ENCODE peak calls at places on chromosomes 12 and 14, in five cellular contexts. L is fibroblast of lung, E is suprapubic skin, A is sigmoid colon, B is left ventricle myocardium inferior. R is an unnamed sample.

GRCh38 chr12:4324366-4324765 is 3.4 kb downstream of the TIGAR start:
- DNase-seq in E (no peak), A (no peak), L (no peak), B (no peak), R (no peak)

GRCh38 chr12:103928736-103929050 is 1.5 kb upstream of the HSP90B1 start:
- DNase-seq in A (no peak), B (peak), L (no peak), E (no peak), R (no peak)

GRCh38 chr14:100120522-100121269 is 38.7 kb downstream of the DEGS2 start:
- DNase-seq in E (no peak), B (no peak), A (no peak), L (no peak), R (no peak)

GRCh38 chr14:74684444-74684843 is 28.4 kb downstream of the AREL1 start:
- DNase-seq in E (no peak), L (no peak), B (no peak), A (no peak), R (no peak)

GRCh38 chr12:77728018-77728417 is 102.7 kb upstream of the NAV3 start:
- DNase-seq in L (peak), E (no peak), A (no peak), B (no peak), R (no peak)

GRCh38 chr14:56995010-56995409 is 184.7 kb upstream of the OTX2 start:
- DNase-seq in B (no peak), E (no peak), L (no peak), A (no peak), R (no peak)

GRCh38 chr14:35254736-35255135 is 37.4 kb upstream of the PSMA6 start:
- DNase-seq in A (no peak), B (no peak), E (no peak), L (no peak), R (no peak)

GRCh38 chr14:72433511-72433910 is 460.4 kb downstream of the DPF3 start:
- DNase-seq in A (no peak), E (no peak), L (peak), B (no peak), R (peak)

GRCh38 chr12:131596115-131596514 is 114.8 kb upstream of the SFSWAP start:
- DNase-seq in L (no peak), A (no peak), E (no peak), B (no peak), R (no peak)

GRCh38 chr12:127507336-127507735 is 759.6 kb upstream of the TMEM132C start:
- DNase-seq in L (no peak), B (no peak), E (no peak), A (no peak), R (no peak)

GRCh38 chr14:101954501-101954900 is 9.9 kb upstream of the DYNC1H1 start:
- DNase-seq in L (no peak), A (no peak), E (no peak), B (no peak), R (no peak)

GRCh38 chr12:56628671-56629458 is 1.3 kb downstream of the BAZ2A start:
- DNase-seq in E (no peak), A (peak), B (peak), L (peak), R (no peak)

GRCh38 chr12:106174876-106175275 is 36.1 kb upstream of the NUAK1 start:
- DNase-seq in A (no peak), B (no peak), E (no peak), L (peak), R (no peak)

GRCh38 chr12:75986001-75986739 is 45.4 kb downstream of the PHLDA1 start:
- DNase-seq in A (no peak), L (no peak), B (no peak), E (no peak), R (no peak)

GRCh38 chr12:109630815-109631214 is 57.2 kb downstream of the MVK start:
- DNase-seq in L (no peak), B (no peak), E (no peak), A (no peak), R (no peak)

DNA sequence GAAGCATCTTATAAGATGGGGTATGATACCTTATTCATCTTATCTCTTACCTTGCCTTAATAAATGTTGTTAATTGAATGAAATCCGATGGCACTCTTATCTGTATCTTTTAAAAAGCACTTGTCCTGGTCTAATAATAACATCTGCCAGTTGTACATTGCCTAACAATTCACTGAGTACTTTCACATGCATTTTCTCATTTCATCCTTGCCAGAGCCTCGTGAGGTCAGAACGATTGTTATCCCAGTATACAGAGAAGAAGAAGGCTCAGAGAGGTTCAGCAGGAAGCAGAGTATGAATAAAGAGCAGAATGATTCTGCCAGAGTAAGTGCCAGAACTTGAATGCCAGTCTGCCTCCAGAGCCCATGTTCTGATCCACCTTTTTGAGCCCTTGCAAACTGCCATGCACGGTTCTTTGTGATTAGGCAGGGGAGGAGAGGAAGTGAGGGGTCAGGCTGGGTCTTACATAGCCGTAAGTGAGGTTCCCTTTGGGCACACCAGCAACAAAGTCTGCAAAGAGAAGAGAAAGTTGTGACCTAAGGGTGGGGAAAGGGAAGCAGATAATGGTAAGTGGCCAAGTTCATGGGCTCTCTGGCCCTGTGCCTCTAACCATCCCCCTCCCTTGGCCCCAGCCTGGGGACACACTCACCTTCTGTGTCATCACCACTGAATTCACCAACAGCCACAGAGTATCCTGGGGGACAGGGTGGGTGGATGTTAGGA is 11.7 kb downstream of the ITGA5 start:
- DNase-seq in L (no peak), B (no peak), E (no peak), A (no peak), R (no peak)
- H3K27ac ChIP-seq in L (no peak), B (peak), E (no peak), A (peak), R (peak)

DNA sequence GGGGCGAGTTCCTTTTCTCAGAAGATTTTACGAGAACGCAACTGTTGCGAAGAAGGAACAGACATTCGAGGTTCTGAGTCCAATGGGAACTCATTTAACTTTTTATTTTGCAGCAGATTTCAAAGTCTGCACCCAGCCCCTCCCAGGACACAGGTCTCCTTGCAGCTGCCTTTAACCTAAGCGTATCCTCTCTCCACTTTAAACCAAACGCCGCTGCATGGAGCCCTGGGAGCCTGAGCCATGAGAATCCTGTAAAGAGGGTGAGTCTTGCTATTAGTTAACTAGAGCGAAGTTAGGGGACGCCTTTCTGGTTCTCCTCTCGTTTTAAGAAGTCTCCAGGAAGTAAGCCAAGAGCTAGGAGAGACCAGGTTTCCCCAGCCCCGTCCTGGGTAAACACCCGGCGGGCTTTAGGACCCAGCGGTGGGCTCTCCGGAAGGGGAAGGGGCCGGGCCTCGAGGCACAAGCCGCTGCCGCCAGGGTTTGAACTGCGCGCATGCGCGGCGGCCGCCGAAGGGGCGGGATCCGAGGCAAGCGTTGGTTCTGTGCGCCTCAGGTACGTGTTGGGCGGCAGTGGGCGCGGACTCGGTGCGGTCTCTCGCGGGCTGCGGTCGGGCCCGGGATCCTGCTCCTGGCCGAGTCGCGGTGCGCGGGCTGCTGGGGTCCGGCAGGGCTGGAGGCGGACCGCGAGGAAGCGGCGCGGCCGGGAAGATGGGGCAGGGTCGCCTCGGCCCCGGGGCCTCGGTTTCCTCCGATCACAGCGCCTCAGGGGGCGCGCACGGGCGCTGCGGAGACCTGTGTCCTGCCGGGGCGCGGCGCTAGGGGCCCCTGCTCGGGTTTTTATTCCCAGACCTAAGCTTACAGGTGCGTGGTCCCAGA is at the start of gene TDP1:
- DNase-seq in L (peak), B (peak), E (peak), A (peak), R (peak)
- TF ChIP-seq CTCF in L (no peak), B (peak), E (no peak), A (no peak), R (peak)

GRCh38 chr14:105207460-105207901 is 26.4 kb upstream of the NUDT14 start:
- DNase-seq in E (no peak), B (peak), L (no peak), A (no peak), R (no peak)

GRCh38 chr14:105204931-105205717 is 24.0 kb upstream of the NUDT14 start:
- DNase-seq in B (no peak), E (no peak), A (no peak), L (no peak), R (no peak)

GRCh38 chr14:105205718-105206208 is 24.7 kb upstream of the NUDT14 start:
- DNase-seq in L (no peak), E (no peak), B (no peak), A (no peak), R (no peak)

GRCh38 chr14:105207996-105208737 is 27.1 kb upstream of the NUDT14 start:
- DNase-seq in E (no peak), B (no peak), A (no peak), L (no peak), R (no peak)

GRCh38 chr14:105206873-105207272 is 25.8 kb upstream of the NUDT14 start:
- DNase-seq in B (no peak), A (no peak), L (no peak), E (no peak), R (no peak)
- H3K27ac ChIP-seq in B (peak), A (no peak), L (no peak), E (no peak), R (peak)

GRCh38 chr12:46468159-46468558 is 95.6 kb upstream of the SLC38A2 start:
- DNase-seq in L (peak), A (no peak), B (peak), E (no peak), R (peak)
- TF ChIP-seq CTCF in L (no peak), A (no peak), B (peak), E (no peak), R (no peak)